ENCODE peak calls at places on chromosomes 3 and 15, in nine cellular contexts. One of them, this sample, is unnamed. For H3K4me1, the result is how much of the 10 kb centered on the place peaks cover.

GRCh38 chr3:101252897-101253296 is 67.5 kb downstream of the IMPG2 start:
- DNase-seq in heart right ventricle: no peak
- DNase-seq in CD8-positive, alpha-beta T cell: no peak
- DNase-seq in tibial nerve: no peak
- DNase-seq in PC-9: no peak
- DNase-seq in Caco-2: no peak
- DNase-seq in IMR-90: no peak
- DNase-seq in left ventricle myocardium inferior: no peak
- DNase-seq in neuronal stem cell: peak
- DNase-seq in this sample: no peak

GRCh38 chr3:43902415-43902814 is 211.7 kb downstream of the ABHD5 start:
- DNase-seq in IMR-90: no peak
- DNase-seq in tibial nerve: no peak
- DNase-seq in Caco-2: no peak
- DNase-seq in PC-9: no peak
- DNase-seq in neuronal stem cell: no peak
- DNase-seq in heart right ventricle: no peak
- DNase-seq in left ventricle myocardium inferior: no peak
- DNase-seq in CD8-positive, alpha-beta T cell: no peak
- DNase-seq in this sample: no peak

GRCh38 chr15:57340673-57341259 is 35.5 kb upstream of the CGNL1 start:
- DNase-seq in IMR-90: peak
- DNase-seq in tibial nerve: peak
- DNase-seq in heart right ventricle: peak
- DNase-seq in CD8-positive, alpha-beta T cell: peak
- DNase-seq in PC-9: peak
- DNase-seq in neuronal stem cell: peak
- DNase-seq in Caco-2: peak
- DNase-seq in left ventricle myocardium inferior: no peak
- DNase-seq in this sample: peak

GRCh38 chr3:126113733-126114132 is 29.8 kb upstream of the SLC41A3 start:
- DNase-seq in left ventricle myocardium inferior: no peak
- DNase-seq in CD8-positive, alpha-beta T cell: no peak
- DNase-seq in Caco-2: peak
- DNase-seq in tibial nerve: no peak
- DNase-seq in PC-9: no peak
- DNase-seq in neuronal stem cell: no peak
- DNase-seq in heart right ventricle: no peak
- DNase-seq in IMR-90: no peak
- DNase-seq in this sample: no peak

GRCh38 chr3:175065492-175065891 is 206.4 kb downstream of the NAALADL2 start:
- DNase-seq in Caco-2: no peak
- DNase-seq in IMR-90: peak
- DNase-seq in PC-9: no peak
- DNase-seq in neuronal stem cell: no peak
- DNase-seq in left ventricle myocardium inferior: no peak
- DNase-seq in CD8-positive, alpha-beta T cell: no peak
- DNase-seq in tibial nerve: no peak
- DNase-seq in heart right ventricle: no peak
- DNase-seq in this sample: no peak

GRCh38 chr3:38354588-38355344 is 8.2 kb downstream of the XYLB start:
- DNase-seq in PC-9: no peak
- DNase-seq in Caco-2: no peak
- DNase-seq in left ventricle myocardium inferior: no peak
- DNase-seq in neuronal stem cell: no peak
- DNase-seq in tibial nerve: no peak
- DNase-seq in IMR-90: peak
- DNase-seq in heart right ventricle: no peak
- DNase-seq in CD8-positive, alpha-beta T cell: no peak
- DNase-seq in this sample: no peak

GRCh38 chr3:86793786-86794185 is 197.2 kb downstream of the VGLL3 start:
- DNase-seq in neuronal stem cell: no peak
- DNase-seq in Caco-2: no peak
- DNase-seq in IMR-90: peak
- DNase-seq in heart right ventricle: no peak
- DNase-seq in tibial nerve: peak
- DNase-seq in left ventricle myocardium inferior: no peak
- DNase-seq in PC-9: peak
- DNase-seq in CD8-positive, alpha-beta T cell: no peak
- DNase-seq in this sample: no peak

GRCh38 chr15:46297766-46298165 is 662.9 kb downstream of the SQOR start:
- DNase-seq in heart right ventricle: no peak
- DNase-seq in neuronal stem cell: no peak
- DNase-seq in IMR-90: no peak
- DNase-seq in PC-9: no peak
- DNase-seq in Caco-2: no peak
- DNase-seq in left ventricle myocardium inferior: no peak
- DNase-seq in CD8-positive, alpha-beta T cell: no peak
- DNase-seq in tibial nerve: no peak
- DNase-seq in this sample: no peak

GRCh38 chr3:11826628-11827265 is 19.9 kb downstream of the TAMM41 start:
- DNase-seq in PC-9: no peak
- DNase-seq in left ventricle myocardium inferior: no peak
- DNase-seq in neuronal stem cell: no peak
- DNase-seq in IMR-90: peak
- DNase-seq in CD8-positive, alpha-beta T cell: no peak
- DNase-seq in tibial nerve: no peak
- DNase-seq in heart right ventricle: no peak
- DNase-seq in Caco-2: no peak
- DNase-seq in this sample: no peak

GRCh38 chr3:184003187-184003967 is 14.3 kb downstream of the ABCC5 start:
- DNase-seq in PC-9: peak
- DNase-seq in CD8-positive, alpha-beta T cell: no peak
- DNase-seq in tibial nerve: no peak
- DNase-seq in heart right ventricle: no peak
- DNase-seq in IMR-90: peak
- DNase-seq in Caco-2: no peak
- DNase-seq in left ventricle myocardium inferior: no peak
- DNase-seq in neuronal stem cell: no peak
- DNase-seq in this sample: no peak

GRCh38 chr3:25582242-25582641 is 82.5 kb downstream of the TOP2B start:
- DNase-seq in CD8-positive, alpha-beta T cell: no peak
- DNase-seq in neuronal stem cell: no peak
- DNase-seq in IMR-90: peak
- DNase-seq in heart right ventricle: no peak
- DNase-seq in PC-9: peak
- DNase-seq in Caco-2: no peak
- DNase-seq in left ventricle myocardium inferior: no peak
- DNase-seq in tibial nerve: no peak
- DNase-seq in this sample: no peak

GRCh38 chr3:183188895-183189462 is 26.4 kb upstream of the LAMP3 start:
- DNase-seq in CD8-positive, alpha-beta T cell: peak
- DNase-seq in neuronal stem cell: peak
- DNase-seq in left ventricle myocardium inferior: peak
- DNase-seq in Caco-2: peak
- DNase-seq in PC-9: no peak
- DNase-seq in heart right ventricle: peak
- DNase-seq in tibial nerve: no peak
- DNase-seq in IMR-90: no peak
- DNase-seq in this sample: peak

GRCh38 chr3:22729981-22730380 is 473.1 kb upstream of the UBE2E2 start:
- DNase-seq in tibial nerve: no peak
- DNase-seq in IMR-90: peak
- DNase-seq in PC-9: no peak
- DNase-seq in heart right ventricle: no peak
- DNase-seq in CD8-positive, alpha-beta T cell: no peak
- DNase-seq in left ventricle myocardium inferior: no peak
- DNase-seq in neuronal stem cell: no peak
- DNase-seq in Caco-2: peak
- DNase-seq in this sample: no peak

DNA sequence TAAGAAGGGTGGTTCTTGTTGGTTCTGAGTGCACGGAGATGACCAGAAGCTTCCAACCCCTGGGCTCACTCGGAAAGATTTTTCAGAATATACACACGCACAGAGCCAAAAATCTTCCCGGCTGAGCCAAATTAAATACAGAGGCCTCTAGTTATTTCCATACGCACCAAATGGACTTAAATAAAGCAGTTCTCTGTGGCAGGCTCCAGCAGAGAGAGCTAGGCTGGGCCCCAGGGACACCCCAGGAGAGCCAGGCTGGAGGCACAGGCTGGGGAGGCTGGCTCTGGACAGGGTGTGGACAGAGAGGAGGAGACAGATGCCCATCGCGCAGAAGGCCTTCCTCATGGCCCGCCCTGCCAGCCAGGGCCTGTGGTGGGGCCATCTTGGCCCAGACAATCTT is 115.9 kb downstream of the IQSEC1 start:
- DNase-seq in PC-9: no peak
- DNase-seq in IMR-90: no peak
- DNase-seq in neuronal stem cell: no peak
- DNase-seq in left ventricle myocardium inferior: no peak
- DNase-seq in Caco-2: no peak
- DNase-seq in tibial nerve: no peak
- DNase-seq in heart right ventricle: no peak
- DNase-seq in CD8-positive, alpha-beta T cell: no peak
- DNase-seq in this sample: no peak
- H3K4me1 ChIP-seq in PC-9: under half
- H3K4me1 ChIP-seq in IMR-90: under half
- H3K4me1 ChIP-seq in neuronal stem cell: under half
- H3K4me1 ChIP-seq in left ventricle myocardium inferior: half or more
- H3K4me1 ChIP-seq in Caco-2: under half
- H3K4me1 ChIP-seq in tibial nerve: half or more
- H3K4me1 ChIP-seq in heart right ventricle: half or more
- H3K4me1 ChIP-seq in CD8-positive, alpha-beta T cell: under half
- H3K4me1 ChIP-seq in this sample: under half

GRCh38 chr3:54963621-54964020 is 35.8 kb upstream of the LRTM1 start:
- DNase-seq in IMR-90: no peak
- DNase-seq in CD8-positive, alpha-beta T cell: no peak
- DNase-seq in tibial nerve: no peak
- DNase-seq in neuronal stem cell: no peak
- DNase-seq in Caco-2: no peak
- DNase-seq in heart right ventricle: no peak
- DNase-seq in left ventricle myocardium inferior: no peak
- DNase-seq in PC-9: no peak
- DNase-seq in this sample: no peak
- H3K4me3 ChIP-seq in IMR-90: no peak
- H3K4me3 ChIP-seq in CD8-positive, alpha-beta T cell: no peak
- H3K4me3 ChIP-seq in tibial nerve: no peak
- H3K4me3 ChIP-seq in neuronal stem cell: no peak
- H3K4me3 ChIP-seq in Caco-2: no peak
- H3K4me3 ChIP-seq in heart right ventricle: no peak
- H3K4me3 ChIP-seq in left ventricle myocardium inferior: no peak
- H3K4me3 ChIP-seq in PC-9: no peak
- H3K4me3 ChIP-seq in this sample: no peak

DNA sequence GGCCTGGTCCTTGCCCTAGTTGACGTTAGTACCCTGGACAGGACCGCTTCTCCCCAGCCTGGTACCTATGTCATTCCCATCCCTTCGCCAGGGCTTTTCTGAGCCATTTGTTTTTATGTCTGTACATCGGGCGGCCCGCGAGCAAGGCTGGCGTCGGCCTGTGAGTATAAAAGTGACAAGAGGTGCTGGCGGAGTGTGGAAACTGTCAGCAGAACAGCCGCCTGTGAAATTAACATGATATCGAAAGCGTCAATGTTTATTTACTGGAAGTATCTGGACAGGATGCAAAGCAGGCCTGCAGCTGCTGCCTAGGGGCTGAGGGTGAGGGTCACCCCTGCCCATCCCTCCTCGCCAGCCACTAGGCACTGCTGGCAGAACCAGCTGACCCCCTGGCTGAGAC is 33.4 kb downstream of the LINGO1 start:
- DNase-seq in neuronal stem cell: no peak
- DNase-seq in tibial nerve: no peak
- DNase-seq in PC-9: no peak
- DNase-seq in left ventricle myocardium inferior: no peak
- DNase-seq in IMR-90: no peak
- DNase-seq in Caco-2: no peak
- DNase-seq in CD8-positive, alpha-beta T cell: no peak
- DNase-seq in heart right ventricle: no peak
- DNase-seq in this sample: no peak
- H3K4me1 ChIP-seq in neuronal stem cell: under half
- H3K4me1 ChIP-seq in tibial nerve: under half
- H3K4me1 ChIP-seq in PC-9: under half
- H3K4me1 ChIP-seq in left ventricle myocardium inferior: under half
- H3K4me1 ChIP-seq in IMR-90: under half
- H3K4me1 ChIP-seq in Caco-2: under half
- H3K4me1 ChIP-seq in CD8-positive, alpha-beta T cell: under half
- H3K4me1 ChIP-seq in heart right ventricle: under half
- H3K4me1 ChIP-seq in this sample: under half

GRCh38 chr3:66497982-66498671 is 2.7 kb downstream of the LRIG1 start:
- DNase-seq in neuronal stem cell: no peak
- DNase-seq in left ventricle myocardium inferior: no peak
- DNase-seq in IMR-90: no peak
- DNase-seq in heart right ventricle: no peak
- DNase-seq in PC-9: no peak
- DNase-seq in CD8-positive, alpha-beta T cell: no peak
- DNase-seq in tibial nerve: no peak
- DNase-seq in Caco-2: no peak
- DNase-seq in this sample: no peak
- H3K4me3 ChIP-seq in neuronal stem cell: peak
- H3K4me3 ChIP-seq in left ventricle myocardium inferior: peak
- H3K4me3 ChIP-seq in IMR-90: peak
- H3K4me3 ChIP-seq in heart right ventricle: peak
- H3K4me3 ChIP-seq in PC-9: no peak
- H3K4me3 ChIP-seq in CD8-positive, alpha-beta T cell: no peak
- H3K4me3 ChIP-seq in tibial nerve: peak
- H3K4me3 ChIP-seq in Caco-2: peak
- H3K4me3 ChIP-seq in this sample: no peak

GRCh38 chr15:98730860-98731711 is 82.7 kb downstream of the IGF1R start:
- DNase-seq in Caco-2: no peak
- DNase-seq in PC-9: no peak
- DNase-seq in heart right ventricle: no peak
- DNase-seq in tibial nerve: no peak
- DNase-seq in CD8-positive, alpha-beta T cell: no peak
- DNase-seq in IMR-90: no peak
- DNase-seq in neuronal stem cell: no peak
- DNase-seq in left ventricle myocardium inferior: no peak
- DNase-seq in this sample: no peak
- H3K4me1 ChIP-seq in Caco-2: under half
- H3K4me1 ChIP-seq in PC-9: under half
- H3K4me1 ChIP-seq in heart right ventricle: half or more
- H3K4me1 ChIP-seq in tibial nerve: half or more
- H3K4me1 ChIP-seq in CD8-positive, alpha-beta T cell: under half
- H3K4me1 ChIP-seq in IMR-90: under half
- H3K4me1 ChIP-seq in neuronal stem cell: under half
- H3K4me1 ChIP-seq in left ventricle myocardium inferior: half or more
- H3K4me1 ChIP-seq in this sample: under half

GRCh38 chr3:109330405-109330804 is 6.9 kb downstream of the DPPA4 start:
- DNase-seq in heart right ventricle: no peak
- DNase-seq in tibial nerve: no peak
- DNase-seq in Caco-2: no peak
- DNase-seq in IMR-90: no peak
- DNase-seq in neuronal stem cell: no peak
- DNase-seq in CD8-positive, alpha-beta T cell: no peak
- DNase-seq in PC-9: no peak
- DNase-seq in left ventricle myocardium inferior: no peak
- DNase-seq in this sample: no peak
- H3K4me3 ChIP-seq in heart right ventricle: no peak
- H3K4me3 ChIP-seq in tibial nerve: no peak
- H3K4me3 ChIP-seq in Caco-2: no peak
- H3K4me3 ChIP-seq in IMR-90: no peak
- H3K4me3 ChIP-seq in neuronal stem cell: no peak
- H3K4me3 ChIP-seq in CD8-positive, alpha-beta T cell: no peak
- H3K4me3 ChIP-seq in PC-9: no peak
- H3K4me3 ChIP-seq in left ventricle myocardium inferior: no peak
- H3K4me3 ChIP-seq in this sample: no peak

GRCh38 chr3:111496894-111497559 is 45.0 kb upstream of the CD96 start:
- DNase-seq in PC-9: no peak
- DNase-seq in heart right ventricle: no peak
- DNase-seq in Caco-2: no peak
- DNase-seq in tibial nerve: no peak
- DNase-seq in IMR-90: no peak
- DNase-seq in left ventricle myocardium inferior: no peak
- DNase-seq in neuronal stem cell: no peak
- DNase-seq in CD8-positive, alpha-beta T cell: no peak
- DNase-seq in this sample: no peak
- H3K4me1 ChIP-seq in PC-9: under half
- H3K4me1 ChIP-seq in heart right ventricle: under half
- H3K4me1 ChIP-seq in Caco-2: under half
- H3K4me1 ChIP-seq in tibial nerve: under half
- H3K4me1 ChIP-seq in IMR-90: under half
- H3K4me1 ChIP-seq in left ventricle myocardium inferior: under half
- H3K4me1 ChIP-seq in neuronal stem cell: under half
- H3K4me1 ChIP-seq in CD8-positive, alpha-beta T cell: under half
- H3K4me1 ChIP-seq in this sample: under half

This sample was measured in HCT116.